ENCODE peak calls at places on chromosomes 6 and 20, in nine cellular contexts. Q is transverse colon, I is vagina, J is GM23338, S is breast epithelium, U is HCT116, O is stomach, H is endothelial cell of umbilical vein, L is prostate gland. X is an unnamed sample.

GRCh38 chr20:59007758-59008511 is 881 bp upstream of the CTSZ start:
- DNase-seq in O (peak; percentile 36), U (no peak), S (peak; percentile 42), L (no peak), H (no peak), I (no peak), J (peak; percentile 24), Q (peak; percentile 72), X (peak; percentile 94)

GRCh38 chr6:168778201-168778600 is 337.2 kb downstream of the SMOC2 start:
- DNase-seq in H (no peak), O (no peak), J (no peak), I (no peak), L (no peak), U (no peak), Q (no peak), S (no peak), X (no peak)

GRCh38 chr6:13112921-13113320 is 215.4 kb downstream of the TBC1D7 start:
- DNase-seq in H (no peak), L (no peak), J (no peak), O (no peak), I (no peak), S (no peak), Q (no peak), U (no peak), X (no peak)

GRCh38 chr20:34941224-34941623 is 14.4 kb downstream of the GSS start:
- DNase-seq in I (no peak), H (peak; percentile 53), Q (no peak), O (no peak), L (no peak), S (no peak), U (no peak), J (no peak), X (no peak)

GRCh38 chr20:9040874-9041524 is 27.9 kb upstream of the PLCB4 start:
- DNase-seq in J (no peak), L (no peak), U (no peak), I (no peak), H (no peak), Q (no peak), S (no peak), O (no peak), X (no peak)

GRCh38 chr20:61482425-61482887 is 230.4 kb downstream of the CDH4 start:
- DNase-seq in L (no peak), O (no peak), S (no peak), U (no peak), H (no peak), I (peak; percentile 32), J (no peak), Q (no peak), X (no peak)

GRCh38 chr20:4082406-4083102 is 67.2 kb upstream of the RNF24 start:
- DNase-seq in I (peak; percentile 82), S (no peak), U (no peak), O (no peak), Q (peak; percentile 32), L (no peak), J (peak; percentile 87), H (no peak), X (peak; percentile 85)

GRCh38 chr20:5734559-5735137 is 15.6 kb upstream of the SHLD1 start:
- DNase-seq in J (no peak), Q (no peak), O (no peak), U (no peak), H (peak; percentile 24), L (no peak), I (no peak), S (no peak), X (no peak)

GRCh38 chr6:137236581-137237355 is 17.6 kb upstream of the IFNGR1 start:
- DNase-seq in Q (no peak), J (no peak), L (no peak), O (no peak), I (no peak), H (no peak), S (no peak), U (no peak), X (no peak)
- H3K4me1 ChIP-seq in Q (peaks cover 56% of the 10 kb centered on the region), J (no peaks in the 10 kb centered on the region), L (peaks cover 3% of the 10 kb centered on the region), O (peaks cover 30% of the 10 kb centered on the region), I (peaks cover 55% of the 10 kb centered on the region), H (peaks cover 18% of the 10 kb centered on the region), S (peaks cover 6% of the 10 kb centered on the region), U (peaks cover 39% of the 10 kb centered on the region), X (peaks cover 77% of the 10 kb centered on the region)

GRCh38 chr6:16496210-16496609 is 257.8 kb downstream of the GMPR start:
- DNase-seq in U (no peak), H (no peak), L (no peak), I (no peak), S (no peak), J (peak; percentile 24), O (no peak), Q (no peak), X (no peak)

GRCh38 chr6:16498237-16498636 is 259.9 kb downstream of the GMPR start:
- DNase-seq in L (no peak), I (no peak), H (no peak), S (no peak), Q (no peak), J (no peak), U (no peak), O (no peak), X (no peak)

GRCh38 chr6:16498957-16499356 is 260.6 kb downstream of the GMPR start:
- DNase-seq in H (no peak), O (no peak), L (no peak), Q (no peak), U (no peak), S (no peak), J (no peak), I (no peak), X (no peak)

GRCh38 chr6:16494781-16495180 is 256.4 kb downstream of the GMPR start:
- DNase-seq in U (no peak), O (no peak), H (no peak), I (no peak), L (no peak), Q (peak; percentile 30), S (no peak), J (peak; percentile 17), X (no peak)

DNA sequence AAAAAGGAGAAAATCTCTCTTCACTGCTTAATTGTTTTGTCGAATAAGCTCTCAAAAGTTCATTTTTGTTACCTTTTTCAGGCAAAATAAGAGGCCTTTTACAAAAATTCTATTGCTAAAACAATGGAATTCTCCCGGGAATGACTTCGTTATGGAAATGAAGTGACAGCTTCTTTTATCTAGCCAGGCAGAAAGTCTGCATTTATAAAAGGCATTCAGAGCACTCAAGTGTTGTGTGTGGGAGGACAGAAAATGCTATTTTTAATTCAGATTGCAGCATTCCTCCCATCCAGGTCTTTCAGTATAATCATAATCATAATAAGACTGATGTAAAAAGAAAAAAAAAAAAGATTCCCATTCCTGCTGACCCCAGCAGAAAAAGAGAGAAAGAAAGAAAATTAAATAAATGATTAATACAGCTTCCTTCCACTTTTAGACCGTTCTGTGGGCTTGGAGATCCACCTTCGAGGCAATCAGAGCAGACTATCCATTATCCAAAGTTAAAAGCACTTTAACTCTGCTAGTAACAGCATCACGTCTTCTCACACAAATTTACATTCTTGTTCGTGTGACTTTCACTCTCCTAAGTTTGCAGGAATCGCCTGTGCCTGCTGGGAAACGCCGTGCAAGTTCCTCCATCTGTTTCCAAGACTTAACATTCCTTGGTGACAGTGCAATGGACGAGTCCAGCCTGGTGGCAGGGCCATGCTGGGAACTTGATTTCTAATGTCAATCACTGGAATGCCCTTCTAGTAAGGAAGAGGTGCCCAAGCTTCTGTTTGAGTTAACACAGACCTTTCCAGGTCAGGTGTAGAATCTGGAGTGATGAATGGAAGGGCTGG is 258.8 kb downstream of the GMPR start:
- DNase-seq in I (no peak), L (no peak), H (no peak), O (no peak), Q (no peak), S (no peak), J (peak; percentile 56), U (no peak), X (no peak)
- TF ChIP-seq POLR2AphosphoS5 in I (no peak), L (no peak), H (no peak), O (peak; percentile 38), Q (no peak), S (no peak), J (no peak), U (no peak), X (no peak)

GRCh38 chr6:80144753-80145152 is 38.3 kb downstream of the BCKDHB start:
- DNase-seq in S (no peak), L (no peak), J (no peak), I (no peak), U (no peak), H (no peak), O (no peak), Q (no peak), X (no peak)

GRCh38 chr6:80145921-80146320 is 39.5 kb downstream of the BCKDHB start:
- DNase-seq in J (no peak), S (no peak), O (no peak), H (no peak), Q (no peak), U (no peak), I (no peak), L (no peak), X (no peak)

GRCh38 chr6:80145509-80145908 is 39.0 kb downstream of the BCKDHB start:
- DNase-seq in H (no peak), Q (no peak), O (no peak), I (no peak), S (no peak), L (no peak), J (no peak), U (no peak), X (no peak)

GRCh38 chr6:80142586-80142985 is 36.1 kb downstream of the BCKDHB start:
- DNase-seq in L (no peak), J (no peak), Q (no peak), U (no peak), H (no peak), S (no peak), I (no peak), O (no peak), X (no peak)

GRCh38 chr6:80143312-80143960 is 37.0 kb downstream of the BCKDHB start:
- DNase-seq in U (peak; percentile 67), Q (peak; percentile 45), L (peak; percentile 30), I (no peak), S (peak; percentile 52), J (no peak), H (peak; percentile 76), O (peak; percentile 78), X (no peak)
- H3K4me3 ChIP-seq in U (no peak overlapping the region), Q (no peak overlapping the region), L (no peak overlapping the region), I (no peak overlapping the region), S (no peak overlapping the region), J (no peak overlapping the region), H (no peak overlapping the region), O (no peak overlapping the region), X (no peak overlapping the region)

GRCh38 chr20:49700411-49701185 is 13.1 kb downstream of the B4GALT5 start:
- DNase-seq in S (no peak), J (no peak), U (peak; percentile 71), H (peak; percentile 85), Q (no peak), L (no peak), O (no peak), I (no peak), X (no peak)

GRCh38 chr20:49697071-49697470 is 16.6 kb downstream of the B4GALT5 start:
- DNase-seq in J (peak; percentile 49), U (no peak), O (peak; percentile 72), H (no peak), Q (peak; percentile 70), I (no peak), L (no peak), S (no peak), X (no peak)

GRCh38 chr20:49696594-49696993 is 17.1 kb downstream of the B4GALT5 start:
- DNase-seq in J (no peak), L (no peak), O (no peak), U (no peak), H (peak; percentile 69), Q (no peak), S (no peak), I (no peak), X (no peak)

GRCh38 chr20:49699200-49699992 is 14.3 kb downstream of the B4GALT5 start:
- DNase-seq in I (no peak), L (no peak), Q (no peak), O (no peak), U (no peak), J (peak; percentile 30), H (peak; percentile 57), S (no peak), X (no peak)

GRCh38 chr20:49698477-49698876 is 15.2 kb downstream of the B4GALT5 start:
- DNase-seq in Q (no peak), S (no peak), U (no peak), I (no peak), L (no peak), J (no peak), O (no peak), H (no peak), X (no peak)
- H3K4me1 ChIP-seq in Q (peaks cover 76% of the 10 kb centered on the region), S (no peaks in the 10 kb centered on the region), U (peaks cover 93% of the 10 kb centered on the region), I (peaks cover 57% of the 10 kb centered on the region), L (no peaks in the 10 kb centered on the region), J (peaks cover 70% of the 10 kb centered on the region), O (peaks cover 35% of the 10 kb centered on the region), H (peaks cover 73% of the 10 kb centered on the region), X (peaks cover 99% of the 10 kb centered on the region)